ENCODE peak calls at places on chromosomes 4 and X, in six cellular contexts. U, F, C, Z, A and J are unnamed samples.

GRCh38 chr4:128516568-128516967 is 229.0 kb upstream of the PGRMC2 start:
- DNase-seq in U (no peak), F (no peak), C (no peak), Z (no peak), A (no peak), J (no peak)

GRCh38 chrX:40244980-40245379 is 147.2 kb upstream of the BCOR start:
- DNase-seq in U (peak), F (no peak), C (no peak), Z (no peak), A (no peak), J (no peak)

GRCh38 chrX:31166416-31166815 is 94.6 kb upstream of the FTHL17 start:
- DNase-seq in U (no peak), F (no peak), C (no peak), Z (no peak), A (no peak), J (no peak)

GRCh38 chr4:112060212-112060611 is 85.0 kb upstream of the FAM241A start:
- DNase-seq in U (no peak), F (peak), C (no peak), Z (no peak), A (no peak), J (no peak)

GRCh38 chr4:83212041-83212851 is 72.4 kb downstream of the COQ2 start:
- DNase-seq in U (peak), F (no peak), C (no peak), Z (no peak), A (no peak), J (no peak)

GRCh38 chr4:139560396-139561084 is 4.5 kb upstream of the SETD7 start:
- DNase-seq in U (peak), F (peak), C (no peak), Z (no peak), A (no peak), J (no peak)

GRCh38 chrX:1323315-1323714 is 13.3 kb upstream of the IL3RA start:
- DNase-seq in U (peak), F (peak), C (peak), Z (peak), A (peak), J (no peak)

GRCh38 chr4:54226399-54227260 is 2.5 kb upstream of the PDGFRA start:
- DNase-seq in U (no peak), F (no peak), C (peak), Z (no peak), A (peak), J (no peak)

GRCh38 chrX:145631461-145631951 is 186.1 kb upstream of the SLITRK2 start:
- DNase-seq in U (no peak), F (no peak), C (no peak), Z (no peak), A (no peak), J (no peak)

GRCh38 chr4:67436742-67437141 is 108.6 kb downstream of the CENPC start:
- DNase-seq in U (no peak), F (no peak), C (no peak), Z (no peak), A (no peak), J (no peak)

GRCh38 chr4:176002007-176002623 is 63.5 kb upstream of the WDR17 start:
- DNase-seq in U (no peak), F (no peak), C (no peak), Z (peak), A (no peak), J (peak)

GRCh38 chr4:55795342-55795741 is 24.2 kb upstream of the EXOC1L start:
- DNase-seq in U (no peak), F (no peak), C (no peak), Z (no peak), A (no peak), J (no peak)

GRCh38 chr4:1574601-1575417 is 109.3 kb downstream of the FAM53A start:
- DNase-seq in U (no peak), F (no peak), C (peak), Z (no peak), A (no peak), J (no peak)

GRCh38 chr4:124432500-124432899 is 280.0 kb downstream of the ANKRD50 start:
- DNase-seq in U (no peak), F (no peak), C (no peak), Z (no peak), A (no peak), J (no peak)

GRCh38 chr4:18593297-18594002 is 571.9 kb upstream of the LCORL start:
- DNase-seq in U (peak), F (peak), C (no peak), Z (peak), A (peak), J (peak)

GRCh38 chr4:183434264-183435045 is 10.0 kb upstream of the CDKN2AIP start:
- DNase-seq in U (no peak), F (no peak), C (no peak), Z (no peak), A (no peak), J (no peak)

GRCh38 chrX:149284616-149285015 is 220.5 kb downstream of the IDS start:
- DNase-seq in U (no peak), F (no peak), C (no peak), Z (no peak), A (no peak), J (no peak)

GRCh38 chr4:71235321-71236206 is 103.3 kb upstream of the SLC4A4 start:
- DNase-seq in U (no peak), F (no peak), C (no peak), Z (no peak), A (peak), J (no peak)

GRCh38 chr4:54227261-54228063 is 1.6 kb upstream of the PDGFRA start:
- DNase-seq in U (no peak), F (no peak), C (no peak), Z (peak), A (no peak), J (no peak)

GRCh38 chrX:34655496-34656258 is 1.4 kb downstream of the TMEM47 start:
- DNase-seq in U (no peak), F (no peak), C (no peak), Z (peak), A (peak), J (no peak)

GRCh38 chrX:19912-20571 is 261.1 kb upstream of the PLCXD1 start:
- DNase-seq in U (peak), F (no peak), C (no peak), Z (no peak), A (no peak), J (no peak)

GRCh38 chr4:38930199-38930598 is 62.6 kb downstream of the FAM114A1 start:
- DNase-seq in U (no peak), F (no peak), C (no peak), Z (no peak), A (no peak), J (no peak)

GRCh38 chrX:12349201-12349600 is 210.9 kb downstream of the FRMPD4 start:
- DNase-seq in U (no peak), F (no peak), C (no peak), Z (no peak), A (no peak), J (no peak)

GRCh38 chr4:75673027-75673958 is at the start of gene G3BP2:
- DNase-seq in U (peak), F (peak), C (peak), Z (peak), A (peak), J (peak)

GRCh38 chr4:13196721-13197120 is 287.4 kb downstream of the RAB28 start:
- DNase-seq in U (no peak), F (no peak), C (peak), Z (no peak), A (peak), J (no peak)

GRCh38 chr4:173527103-173527876 is 2.7 kb downstream of the HAND2 start:
- DNase-seq in U (no peak), F (no peak), C (peak), Z (no peak), A (no peak), J (no peak)

GRCh38 chr4:5050520-5050955 is 742 bp upstream of the STK32B start:
- DNase-seq in U (peak), F (peak), C (peak), Z (peak), A (peak), J (peak)

GRCh38 chrX:154541896-154542722 is 4.5 kb downstream of the G6PD start:
- DNase-seq in U (no peak), F (peak), C (peak), Z (no peak), A (peak), J (no peak)

GRCh38 chr4:176753049-176753448 is 39.7 kb downstream of the VEGFC start:
- DNase-seq in U (no peak), F (no peak), C (no peak), Z (no peak), A (no peak), J (no peak)

GRCh38 chr4:25032126-25032525 is 1.4 kb upstream of the LGI2 start:
- DNase-seq in U (no peak), F (no peak), C (no peak), Z (no peak), A (no peak), J (no peak)

GRCh38 chr4:141099326-141099725 is 33.9 kb downstream of the RNF150 start:
- DNase-seq in U (no peak), F (no peak), C (no peak), Z (no peak), A (no peak), J (no peak)

GRCh38 chr4:17613761-17614415 is 553 bp upstream of the MED28 start:
- DNase-seq in U (no peak), F (peak), C (no peak), Z (no peak), A (no peak), J (no peak)

GRCh38 chr4:143186202-143186601 is 1.5 kb downstream of the USP38 start:
- DNase-seq in U (no peak), F (no peak), C (no peak), Z (no peak), A (no peak), J (no peak)

GRCh38 chrX:78321809-78322208 is 5.6 kb downstream of the CYSLTR1 start:
- DNase-seq in U (peak), F (peak), C (peak), Z (no peak), A (peak), J (no peak)

GRCh38 chr4:38320349-38320707 is 343.7 kb upstream of the KLF3 start:
- DNase-seq in U (no peak), F (no peak), C (no peak), Z (no peak), A (no peak), J (no peak)

GRCh38 chr4:42708625-42709024 is 51.7 kb upstream of the ATP8A1 start:
- DNase-seq in U (no peak), F (no peak), C (no peak), Z (no peak), A (no peak), J (no peak)

GRCh38 chrX:106300239-106300638 is 132.1 kb downstream of the PWWP3B start:
- DNase-seq in U (no peak), F (no peak), C (no peak), Z (no peak), A (no peak), J (no peak)